ENCODE peak calls at places on chromosomes 13 and 19, in six cellular contexts. One of them, this sample, is unnamed. For H3K4me1, the result is how much of the 10 kb centered on the place peaks cover.

GRCh38 chr19:15297416-15298224 is 34.7 kb downstream of the BRD4 start:
- DNase-seq in fibroblast of lung: peak
- DNase-seq in IMR-90: peak
- DNase-seq in neural progenitor cell: no peak
- DNase-seq in mesendoderm: peak
- DNase-seq in A549: peak
- DNase-seq in this sample: peak

GRCh38 chr19:50796634-50797428 is 6.6 kb downstream of the ACP4 start:
- DNase-seq in fibroblast of lung: no peak
- DNase-seq in IMR-90: no peak
- DNase-seq in neural progenitor cell: no peak
- DNase-seq in mesendoderm: no peak
- DNase-seq in A549: no peak
- DNase-seq in this sample: no peak

GRCh38 chr13:39877134-39877533 is 221.7 kb downstream of the COG6 start:
- DNase-seq in fibroblast of lung: no peak
- DNase-seq in IMR-90: no peak
- DNase-seq in neural progenitor cell: no peak
- DNase-seq in mesendoderm: no peak
- DNase-seq in A549: no peak
- DNase-seq in this sample: no peak

GRCh38 chr13:86737334-86737932 is 933.7 kb upstream of the SLITRK5 start:
- DNase-seq in fibroblast of lung: no peak
- DNase-seq in IMR-90: no peak
- DNase-seq in neural progenitor cell: no peak
- DNase-seq in mesendoderm: peak
- DNase-seq in A549: no peak
- DNase-seq in this sample: no peak

GRCh38 chr13:49814551-49815270 is 22.2 kb upstream of the KPNA3 start:
- DNase-seq in fibroblast of lung: peak
- DNase-seq in IMR-90: peak
- DNase-seq in neural progenitor cell: no peak
- DNase-seq in mesendoderm: no peak
- DNase-seq in A549: no peak
- DNase-seq in this sample: no peak

GRCh38 chr13:21478881-21479808 is 20.0 kb upstream of the ZDHHC20 start:
- DNase-seq in fibroblast of lung: peak
- DNase-seq in IMR-90: peak
- DNase-seq in neural progenitor cell: peak
- DNase-seq in mesendoderm: peak
- DNase-seq in A549: no peak
- DNase-seq in this sample: peak

GRCh38 chr13:106986687-106987434 is 418.9 kb upstream of the ARGLU1 start:
- DNase-seq in fibroblast of lung: no peak
- DNase-seq in IMR-90: no peak
- DNase-seq in neural progenitor cell: no peak
- DNase-seq in mesendoderm: no peak
- DNase-seq in A549: no peak
- DNase-seq in this sample: no peak

GRCh38 chr19:19554074-19555023 is 16.3 kb downstream of the CILP2 start:
- DNase-seq in fibroblast of lung: peak
- DNase-seq in IMR-90: peak
- DNase-seq in neural progenitor cell: peak
- DNase-seq in mesendoderm: peak
- DNase-seq in A549: no peak
- DNase-seq in this sample: peak

GRCh38 chr19:46347985-46348384 is 1.1 kb downstream of the PPP5C start:
- DNase-seq in fibroblast of lung: no peak
- DNase-seq in IMR-90: no peak
- DNase-seq in neural progenitor cell: no peak
- DNase-seq in mesendoderm: no peak
- DNase-seq in A549: no peak
- DNase-seq in this sample: no peak

GRCh38 chr13:48403151-48403631 is 9.7 kb downstream of the LPAR6 start:
- DNase-seq in fibroblast of lung: peak
- DNase-seq in IMR-90: peak
- DNase-seq in neural progenitor cell: no peak
- DNase-seq in mesendoderm: no peak
- DNase-seq in A549: no peak
- DNase-seq in this sample: no peak

GRCh38 chr13:20311022-20311421 is 78.9 kb upstream of the GJB6 start:
- DNase-seq in fibroblast of lung: no peak
- DNase-seq in IMR-90: no peak
- DNase-seq in neural progenitor cell: no peak
- DNase-seq in mesendoderm: no peak
- DNase-seq in A549: no peak
- DNase-seq in this sample: no peak

GRCh38 chr19:29596885-29597525 is 9.1 kb upstream of the POP4 start:
- DNase-seq in fibroblast of lung: peak
- DNase-seq in IMR-90: peak
- DNase-seq in neural progenitor cell: peak
- DNase-seq in mesendoderm: peak
- DNase-seq in A549: no peak
- DNase-seq in this sample: no peak

GRCh38 chr19:38389957-38390924 is 1.7 kb downstream of the SPRED3 start:
- DNase-seq in fibroblast of lung: no peak
- DNase-seq in IMR-90: no peak
- DNase-seq in neural progenitor cell: no peak
- DNase-seq in mesendoderm: peak
- DNase-seq in A549: no peak
- DNase-seq in this sample: no peak
- H3K4me2 ChIP-seq in fibroblast of lung: peak
- H3K4me2 ChIP-seq in IMR-90: peak
- H3K4me2 ChIP-seq in neural progenitor cell: peak
- H3K4me2 ChIP-seq in mesendoderm: peak
- H3K4me2 ChIP-seq in A549: peak
- H3K4me2 ChIP-seq in this sample: no peak

GRCh38 chr13:33280550-33280905 is 5.0 kb downstream of the STARD13 start:
- DNase-seq in fibroblast of lung: no peak
- DNase-seq in IMR-90: no peak
- DNase-seq in neural progenitor cell: no peak
- DNase-seq in mesendoderm: no peak
- DNase-seq in A549: no peak
- DNase-seq in this sample: no peak
- H3K4me1 ChIP-seq in fibroblast of lung: under half
- H3K4me1 ChIP-seq in IMR-90: under half
- H3K4me1 ChIP-seq in neural progenitor cell: under half
- H3K4me1 ChIP-seq in mesendoderm: under half
- H3K4me1 ChIP-seq in A549: half or more
- H3K4me1 ChIP-seq in this sample: under half

GRCh38 chr13:101915755-101916107 is 463.3 kb downstream of the ITGBL1 start:
- DNase-seq in fibroblast of lung: no peak
- DNase-seq in IMR-90: no peak
- DNase-seq in neural progenitor cell: peak
- DNase-seq in mesendoderm: no peak
- DNase-seq in A549: no peak
- DNase-seq in this sample: no peak

GRCh38 chr13:101916108-101916757 is 463.8 kb downstream of the ITGBL1 start:
- DNase-seq in fibroblast of lung: peak
- DNase-seq in IMR-90: no peak
- DNase-seq in neural progenitor cell: peak
- DNase-seq in mesendoderm: peak
- DNase-seq in A549: peak
- DNase-seq in this sample: no peak

GRCh38 chr13:101917475-101917810 is 465.0 kb downstream of the ITGBL1 start:
- DNase-seq in fibroblast of lung: no peak
- DNase-seq in IMR-90: no peak
- DNase-seq in neural progenitor cell: peak
- DNase-seq in mesendoderm: no peak
- DNase-seq in A549: no peak
- DNase-seq in this sample: no peak

GRCh38 chr13:101917833-101918755 is 465.6 kb downstream of the ITGBL1 start:
- DNase-seq in fibroblast of lung: no peak
- DNase-seq in IMR-90: no peak
- DNase-seq in neural progenitor cell: peak
- DNase-seq in mesendoderm: peak
- DNase-seq in A549: no peak
- DNase-seq in this sample: no peak

GRCh38 chr13:101916758-101917474 is 464.4 kb downstream of the ITGBL1 start:
- DNase-seq in fibroblast of lung: no peak
- DNase-seq in IMR-90: no peak
- DNase-seq in neural progenitor cell: peak
- DNase-seq in mesendoderm: no peak
- DNase-seq in A549: no peak
- DNase-seq in this sample: no peak
- H3K4me2 ChIP-seq in fibroblast of lung: no peak
- H3K4me2 ChIP-seq in IMR-90: no peak
- H3K4me2 ChIP-seq in neural progenitor cell: peak
- H3K4me2 ChIP-seq in mesendoderm: peak
- H3K4me2 ChIP-seq in A549: peak
- H3K4me2 ChIP-seq in this sample: no peak

GRCh38 chr19:802888-803561 is 5.8 kb downstream of the PTBP1 start:
- DNase-seq in fibroblast of lung: peak
- DNase-seq in IMR-90: no peak
- DNase-seq in neural progenitor cell: no peak
- DNase-seq in mesendoderm: no peak
- DNase-seq in A549: no peak
- DNase-seq in this sample: no peak
- H3K4me1 ChIP-seq in fibroblast of lung: under half
- H3K4me1 ChIP-seq in IMR-90: under half
- H3K4me1 ChIP-seq in neural progenitor cell: under half
- H3K4me1 ChIP-seq in mesendoderm: under half
- H3K4me1 ChIP-seq in A549: under half
- H3K4me1 ChIP-seq in this sample: under half

GRCh38 chr13:76816394-76816793 is 69.8 kb downstream of the KCTD12 start:
- DNase-seq in fibroblast of lung: no peak
- DNase-seq in IMR-90: no peak
- DNase-seq in neural progenitor cell: no peak
- DNase-seq in mesendoderm: no peak
- DNase-seq in A549: no peak
- DNase-seq in this sample: peak
- H3K4me2 ChIP-seq in fibroblast of lung: no peak
- H3K4me2 ChIP-seq in IMR-90: no peak
- H3K4me2 ChIP-seq in neural progenitor cell: no peak
- H3K4me2 ChIP-seq in mesendoderm: no peak
- H3K4me2 ChIP-seq in A549: no peak
- H3K4me2 ChIP-seq in this sample: no peak

DNA sequence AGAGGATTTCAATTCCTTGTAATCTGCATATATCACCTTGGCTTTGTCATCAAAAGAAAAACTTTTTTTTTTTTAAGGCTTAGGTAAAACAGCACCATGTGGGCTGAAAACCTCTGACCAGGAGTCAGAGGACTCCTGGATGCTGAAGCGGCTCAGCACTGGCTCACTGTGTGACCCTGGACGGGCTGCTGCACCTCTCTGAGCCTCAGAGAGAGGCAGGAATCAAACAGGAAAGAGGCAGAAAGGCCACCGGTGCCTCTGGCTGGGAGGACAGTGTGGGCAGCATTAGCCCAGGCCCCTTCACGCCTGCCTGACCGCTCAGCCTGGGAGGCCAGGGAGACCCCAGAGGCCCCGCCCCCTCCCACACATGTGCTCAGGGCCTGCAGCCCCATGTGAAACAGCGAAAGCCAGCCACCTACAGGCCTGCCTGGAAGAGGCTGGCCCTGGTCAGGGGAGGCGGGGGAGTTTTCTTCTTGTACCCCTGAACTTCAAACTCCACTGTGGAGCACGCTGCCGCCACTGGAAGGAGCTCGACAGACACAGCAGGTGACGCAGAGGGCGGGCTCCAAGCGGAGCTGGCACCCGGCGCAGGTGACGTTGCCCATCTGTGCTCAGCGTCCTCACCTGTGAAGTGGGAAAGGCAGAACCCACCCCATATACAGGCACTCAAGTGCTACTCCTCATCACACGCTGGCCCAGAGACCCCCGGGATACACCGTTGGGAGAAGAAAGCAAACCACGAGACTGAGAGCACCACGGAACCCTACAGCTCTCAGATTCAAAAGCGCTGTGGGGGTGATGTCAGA is 39.7 kb downstream of the MLLT1 start:
- DNase-seq in fibroblast of lung: no peak
- DNase-seq in IMR-90: no peak
- DNase-seq in neural progenitor cell: peak
- DNase-seq in mesendoderm: no peak
- DNase-seq in A549: no peak
- DNase-seq in this sample: no peak
- H3K4me1 ChIP-seq in fibroblast of lung: under half
- H3K4me1 ChIP-seq in IMR-90: under half
- H3K4me1 ChIP-seq in neural progenitor cell: under half
- H3K4me1 ChIP-seq in mesendoderm: under half
- H3K4me1 ChIP-seq in A549: under half
- H3K4me1 ChIP-seq in this sample: under half

GRCh38 chr19:3152431-3152780 is 16.6 kb downstream of the GNA15 start:
- DNase-seq in fibroblast of lung: no peak
- DNase-seq in IMR-90: no peak
- DNase-seq in neural progenitor cell: no peak
- DNase-seq in mesendoderm: no peak
- DNase-seq in A549: no peak
- DNase-seq in this sample: no peak

GRCh38 chr19:3150739-3151329 is 15.0 kb downstream of the GNA15 start:
- DNase-seq in fibroblast of lung: no peak
- DNase-seq in IMR-90: no peak
- DNase-seq in neural progenitor cell: no peak
- DNase-seq in mesendoderm: no peak
- DNase-seq in A549: no peak
- DNase-seq in this sample: no peak

GRCh38 chr19:3154957-3155736 is 19.3 kb downstream of the GNA15 start:
- DNase-seq in fibroblast of lung: peak
- DNase-seq in IMR-90: peak
- DNase-seq in neural progenitor cell: no peak
- DNase-seq in mesendoderm: peak
- DNase-seq in A549: peak
- DNase-seq in this sample: peak

GRCh38 chr19:3151563-3152430 is 16.0 kb downstream of the GNA15 start:
- DNase-seq in fibroblast of lung: no peak
- DNase-seq in IMR-90: no peak
- DNase-seq in neural progenitor cell: no peak
- DNase-seq in mesendoderm: no peak
- DNase-seq in A549: no peak
- DNase-seq in this sample: no peak

DNA sequence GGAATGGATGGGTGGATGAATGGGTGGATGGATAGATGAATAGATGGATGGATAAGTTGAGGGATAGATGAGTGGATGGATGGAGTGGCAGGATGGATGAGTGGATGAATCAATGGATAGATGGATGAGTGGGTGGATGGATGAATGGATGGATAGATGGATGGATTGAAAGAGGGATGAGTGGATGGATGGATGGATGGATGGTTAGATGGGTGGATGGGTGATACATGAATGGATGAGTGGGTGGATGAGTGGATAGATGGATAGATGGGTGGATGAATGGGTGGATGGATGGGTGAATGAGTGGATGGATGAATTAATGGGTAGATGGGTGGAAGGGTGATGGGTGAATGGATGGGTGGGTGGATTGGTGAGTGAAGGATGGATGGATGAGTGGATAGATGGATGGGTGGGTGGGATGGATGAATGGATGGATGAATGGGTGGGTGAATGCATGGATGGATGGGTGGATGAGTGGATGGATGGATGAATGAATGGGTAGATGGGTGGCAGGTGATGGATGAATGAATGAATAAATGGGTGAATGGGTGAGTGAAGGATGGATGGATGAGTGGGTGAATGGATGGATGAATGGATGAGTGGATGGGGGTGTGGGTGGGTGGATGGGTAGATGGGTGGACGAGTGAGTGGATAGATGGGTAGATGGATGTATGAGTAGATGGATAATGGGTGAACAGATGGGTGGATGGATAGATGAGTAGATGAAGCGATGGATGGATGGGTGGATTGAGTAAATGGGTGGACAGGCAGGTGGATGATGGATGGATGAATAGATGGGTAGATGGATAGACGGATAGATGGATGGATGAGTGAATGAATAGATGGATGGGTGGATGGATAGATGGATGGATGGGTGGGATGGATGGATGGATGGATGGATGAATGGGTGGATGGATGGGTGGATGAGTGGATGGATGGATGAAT is 17.7 kb downstream of the GNA15 start:
- DNase-seq in fibroblast of lung: no peak
- DNase-seq in IMR-90: no peak
- DNase-seq in neural progenitor cell: no peak
- DNase-seq in mesendoderm: no peak
- DNase-seq in A549: no peak
- DNase-seq in this sample: no peak
- H3K4me2 ChIP-seq in fibroblast of lung: no peak
- H3K4me2 ChIP-seq in IMR-90: no peak
- H3K4me2 ChIP-seq in neural progenitor cell: no peak
- H3K4me2 ChIP-seq in mesendoderm: no peak
- H3K4me2 ChIP-seq in A549: no peak
- H3K4me2 ChIP-seq in this sample: peak